ENCODE peak calls at places on chromosomes 3 and 15, in nine cellular contexts. H is T-helper 2 cell; K is stimulated activated CD8-positive, alpha-beta memory T cell treated with anti-CD3 and anti-CD28 coated beads, Interleukin-4, amount 100 ng/mL, for 1 hour; V is Kasumi-1; G is left lung; D is activated CD4-positive, alpha-beta T cell treated with anti-CD3 and anti-CD28 coated beads for 4 hours; W is B cell; P is RCC 7860; C is effector CD4-positive, alpha-beta T cell. B is an unnamed sample.

GRCh38 chr3:126478581-126479310 is 3.1 kb upstream of the ZXDC start:
- DNase-seq in G (peak; percentile 31), V (no peak), D (no peak), H (no peak), C (no peak), P (no peak), W (no peak), K (no peak), B (no peak)

GRCh38 chr15:89768071-89768500 is 8.0 kb upstream of the MESP2 start:
- DNase-seq in V (no peak), W (no peak), H (no peak), C (no peak), P (no peak), D (no peak), G (no peak), K (no peak), B (no peak)

GRCh38 chr3:178097576-178097975 is 438.7 kb upstream of the KCNMB2 start:
- DNase-seq in G (no peak), K (no peak), V (no peak), D (no peak), C (no peak), H (no peak), W (no peak), P (no peak), B (no peak)

GRCh38 chr3:156317457-156317856 is 197.1 kb downstream of the KCNAB1 start:
- DNase-seq in G (no peak), K (no peak), H (no peak), W (no peak), P (peak; percentile 63), C (no peak), V (no peak), D (no peak), B (no peak)

GRCh38 chr15:60130398-60130797 is 126.3 kb downstream of the FOXB1 start:
- DNase-seq in V (no peak), W (no peak), H (no peak), P (no peak), K (no peak), G (no peak), C (no peak), D (no peak), B (no peak)

GRCh38 chr15:89514596-89515406 is 18.4 kb upstream of the RHCG start:
- DNase-seq in H (no peak), D (no peak), P (no peak), W (no peak), G (no peak), C (no peak), V (no peak), K (no peak), B (no peak)

GRCh38 chr3:107841864-107842263 is 249.0 kb downstream of the CD47 start:
- DNase-seq in C (no peak), H (no peak), G (no peak), V (no peak), D (no peak), K (no peak), P (no peak), W (no peak), B (no peak)

GRCh38 chr15:39896101-39896500 is 24.0 kb downstream of the GPR176 start:
- DNase-seq in P (no peak), K (no peak), H (no peak), D (no peak), G (no peak), V (no peak), C (no peak), W (no peak), B (no peak)

GRCh38 chr3:58249358-58250092 is 11.9 kb downstream of the ABHD6 start:
- DNase-seq in V (no peak), K (no peak), W (peak; percentile 26), H (no peak), P (peak; percentile 5), D (no peak), C (no peak), G (no peak), B (no peak)

GRCh38 chr3:65786891-65787290 is 251.8 kb downstream of the MAGI1 start:
- DNase-seq in W (no peak), K (no peak), H (no peak), C (no peak), D (no peak), G (no peak), V (no peak), P (no peak), B (no peak)

GRCh38 chr3:87191175-87191574 is 35.9 kb upstream of the CHMP2B start:
- DNase-seq in H (no peak), D (no peak), W (no peak), C (no peak), P (no peak), K (no peak), V (no peak), G (no peak), B (no peak)

GRCh38 chr3:106120334-106120733 is 251.5 kb upstream of the CBLB start:
- DNase-seq in W (no peak), H (no peak), G (no peak), D (no peak), V (no peak), C (no peak), K (no peak), P (peak; percentile 55), B (no peak)

GRCh38 chr3:172187511-172187910 is 148.1 kb downstream of the FNDC3B start:
- DNase-seq in W (no peak), K (no peak), C (no peak), V (no peak), G (no peak), D (no peak), H (no peak), P (no peak), B (no peak)

GRCh38 chr3:41581700-41582099 is 380.2 kb downstream of the ULK4 start:
- DNase-seq in H (no peak), G (no peak), D (no peak), W (peak; percentile 63), P (no peak), K (no peak), C (no peak), V (peak; percentile 22), B (no peak)

GRCh38 chr3:84965141-84965540 is 6.4 kb downstream of the CADM2 start:
- DNase-seq in H (no peak), P (no peak), V (peak; percentile 70), G (no peak), K (no peak), D (no peak), C (no peak), W (no peak), B (no peak)

GRCh38 chr15:84398763-84399701 is 163.5 kb downstream of the GOLGA6L4 start:
- DNase-seq in D (no peak), K (no peak), C (no peak), W (no peak), H (no peak), G (peak; percentile 25), P (no peak), V (no peak), B (no peak)

GRCh38 chr3:16186565-16186964 is 12.1 kb downstream of the GALNT15 start:
- DNase-seq in K (no peak), G (no peak), W (no peak), H (no peak), V (no peak), P (no peak), C (no peak), D (no peak), B (no peak)

GRCh38 chr3:74268753-74269152 is 345.7 kb downstream of the CNTN3 start:
- DNase-seq in P (no peak), G (no peak), V (no peak), C (no peak), D (no peak), K (no peak), H (no peak), W (no peak), B (no peak)

GRCh38 chr15:89575656-89576416 is 567 bp downstream of the TICRR start:
- DNase-seq in D (peak; percentile 7), V (no peak), G (peak; percentile 36), H (peak; percentile 9), C (peak; percentile 4), K (no peak), W (no peak), P (no peak), B (peak; percentile 48)

GRCh38 chr3:171258316-171258715 is 201.9 kb downstream of the TNIK start:
- DNase-seq in V (no peak), C (no peak), P (peak; percentile 52), D (no peak), K (no peak), G (no peak), H (no peak), W (no peak), B (no peak)

GRCh38 chr3:64022451-64023186 is 675 bp downstream of the PSMD6 start:
- DNase-seq in G (no peak), W (peak; percentile 7), P (no peak), D (no peak), H (no peak), K (no peak), V (no peak), C (no peak), B (peak; percentile 4)

GRCh38 chr3:52388933-52389332 is 56.0 kb downstream of the SEMA3G start:
- DNase-seq in G (no peak), D (no peak), P (no peak), V (no peak), K (no peak), W (no peak), C (no peak), H (no peak), B (no peak)

GRCh38 chr3:13161021-13161759 is 88.0 kb upstream of the IQSEC1 start:
- DNase-seq in V (no peak), P (no peak), G (no peak), K (no peak), D (no peak), H (no peak), W (no peak), C (no peak), B (no peak)

B was measured in stimulated activated naive CD8-positive, alpha-beta T cell treated with anti-CD3 and anti-CD28 coated beads, Interleukin-15, amount 100 ng/mL, for 72 hours.